ENCODE peak calls at places on chromosomes 11 and 22, in five cellular contexts. F, U, S, B and W are unnamed samples.

GRCh38 chr11:27807594-27807993 is 107.3 kb upstream of the BDNF start:
- DNase-seq in F (peak), U (no peak), S (no peak), B (no peak), W (no peak)

GRCh38 chr11:87176044-87176443 is 138.3 kb downstream of the TMEM135 start:
- DNase-seq in F (peak), U (no peak), S (no peak), B (no peak), W (no peak)

GRCh38 chr11:134170909-134171281 is 52.9 kb downstream of the NCAPD3 start:
- DNase-seq in F (peak), U (no peak), S (no peak), B (no peak), W (no peak)

GRCh38 chr11:27830206-27830605 is 130.0 kb upstream of the BDNF start:
- DNase-seq in F (no peak), U (no peak), S (no peak), B (no peak), W (no peak)

GRCh38 chr11:133082453-133082781 is 449.9 kb downstream of the OPCML start:
- DNase-seq in F (no peak), U (peak), S (no peak), B (no peak), W (peak)

GRCh38 chr11:9016916-9017642 is 13.3 kb upstream of the NRIP3 start:
- DNase-seq in F (no peak), U (no peak), S (no peak), B (no peak), W (no peak)

GRCh38 chr11:14184548-14184947 is 174.4 kb downstream of the RRAS2 start:
- DNase-seq in F (no peak), U (no peak), S (no peak), B (no peak), W (no peak)

GRCh38 chr22:39383841-39384625 is 15.5 kb upstream of the TAB1 start:
- DNase-seq in F (peak), U (no peak), S (no peak), B (no peak), W (no peak)

GRCh38 chr22:36027960-36028645 is 521 bp downstream of the RBFOX2 start:
- DNase-seq in F (no peak), U (no peak), S (no peak), B (peak), W (peak)

GRCh38 chr11:2088746-2089535 is 50.2 kb downstream of the IGF2 start:
- DNase-seq in F (no peak), U (no peak), S (no peak), B (no peak), W (peak)

GRCh38 chr11:76206327-76207081 is at the start of gene WNT11:
- DNase-seq in F (no peak), U (peak), S (no peak), B (no peak), W (peak)

GRCh38 chr11:102530558-102530957 is at the start of gene MMP7:
- DNase-seq in F (peak), U (peak), S (no peak), B (no peak), W (peak)

GRCh38 chr11:27642954-27643353 is 57.3 kb downstream of the BDNF start:
- DNase-seq in F (peak), U (no peak), S (no peak), B (no peak), W (no peak)

GRCh38 chr11:6635082-6635932 is 16.1 kb upstream of the TPP1 start:
- DNase-seq in F (peak), U (no peak), S (peak), B (peak), W (peak)

GRCh38 chr22:49331223-49331815 is 496.4 kb downstream of the BRD1 start:
- DNase-seq in F (no peak), U (no peak), S (no peak), B (no peak), W (no peak)

GRCh38 chr22:49715450-49715849 is 112.2 kb downstream of the BRD1 start:
- DNase-seq in F (no peak), U (no peak), S (no peak), B (no peak), W (no peak)